ENCODE peak calls at places on chromosomes 3 and 15, in nine cellular contexts. Y, R, E, I, J, K, P, Q and C are unnamed samples.

GRCh38 chr3:179068779-179069530 is 2.7 kb downstream of the ZMAT3 start:
- DNase-seq in I (no peak), R (no peak), P (no peak), E (no peak), J (no peak), K (no peak), Y (no peak), Q (peak; percentile 17), C (no peak)

GRCh38 chr15:70761046-70761445 is 2.3 kb downstream of the UACA start:
- DNase-seq in K (no peak), P (no peak), R (no peak), Q (no peak), J (no peak), Y (no peak), I (no peak), E (no peak), C (no peak)

GRCh38 chr15:76339302-76340197 is 3.0 kb downstream of the ISL2 start:
- DNase-seq in K (no peak), Q (peak; percentile 28), Y (no peak), I (no peak), E (no peak), P (no peak), R (no peak), J (no peak), C (no peak)

GRCh38 chr15:73681856-73682596 is 2.2 kb upstream of the CD276 start:
- DNase-seq in Q (no peak), P (no peak), J (no peak), R (no peak), Y (no peak), K (no peak), I (no peak), E (peak; percentile 65), C (no peak)

GRCh38 chr3:127817331-127817821 is 4.9 kb downstream of the MGLL start:
- DNase-seq in Y (no peak), E (no peak), Q (no peak), R (no peak), P (no peak), K (peak; percentile 54), J (no peak), I (no peak), C (no peak)

GRCh38 chr3:123692671-123693070 is 107.8 kb upstream of the HACD2 start:
- DNase-seq in K (no peak), Q (no peak), I (no peak), J (no peak), R (no peak), P (no peak), Y (no peak), E (no peak), C (no peak)

GRCh38 chr15:72890043-72890442 is 106.5 kb upstream of the ADPGK start:
- DNase-seq in Y (no peak), E (no peak), Q (no peak), K (no peak), I (no peak), J (no peak), R (no peak), P (no peak), C (no peak)

GRCh38 chr3:27483117-27484001 is 825 bp downstream of the SLC4A7 start:
- DNase-seq in E (peak; percentile 60), I (peak; percentile 44), P (peak; percentile 58), R (no peak), J (peak; percentile 66), Q (peak; percentile 58), Y (peak; percentile 75), K (peak; percentile 44), C (peak; percentile 83)

GRCh38 chr15:31399544-31400171 is 73.0 kb downstream of the KLF13 start:
- DNase-seq in Q (no peak), R (no peak), Y (no peak), K (no peak), P (no peak), E (no peak), J (no peak), I (peak; percentile 17), C (peak; percentile 57)

GRCh38 chr15:41609123-41609522 is 50.1 kb downstream of the TYRO3 start:
- DNase-seq in K (no peak), R (no peak), J (no peak), E (no peak), I (no peak), P (no peak), Q (no peak), Y (no peak), C (no peak)

GRCh38 chr3:156304406-156304805 is 184.0 kb downstream of the KCNAB1 start:
- DNase-seq in R (no peak), Y (no peak), Q (no peak), E (no peak), K (no peak), J (no peak), P (no peak), I (no peak), C (no peak)

GRCh38 chr3:47542614-47543173 is 29.2 kb upstream of the ELP6 start:
- DNase-seq in K (no peak), E (peak; percentile 86), I (no peak), J (no peak), P (no peak), Y (peak; percentile 39), R (no peak), Q (no peak), C (peak; percentile 29)

GRCh38 chr15:69410290-69410874 is 3.8 kb upstream of the KIF23 start:
- DNase-seq in R (no peak), J (no peak), K (no peak), Q (peak; percentile 44), Y (no peak), P (no peak), I (no peak), E (peak; percentile 19), C (no peak)

GRCh38 chr3:68876112-68876713 is 56.1 kb downstream of the TAFA4 start:
- DNase-seq in P (peak; percentile 74), Q (peak; percentile 68), Y (no peak), K (no peak), I (no peak), E (peak; percentile 47), R (peak; percentile 19), J (no peak), C (no peak)

GRCh38 chr3:79057756-79058155 is 710.0 kb downstream of the ROBO1 start:
- DNase-seq in R (no peak), K (no peak), E (no peak), J (no peak), Y (no peak), I (no peak), P (no peak), Q (no peak), C (no peak)

GRCh38 chr3:183775781-183776180 is 49.6 kb downstream of the MAP6D1 start:
- DNase-seq in R (no peak), Q (no peak), J (no peak), K (no peak), Y (peak; percentile 28), I (peak; percentile 57), P (no peak), E (no peak), C (no peak)

GRCh38 chr3:66029443-66029842 is 9.3 kb downstream of the MAGI1 start:
- DNase-seq in P (no peak), R (no peak), E (no peak), K (no peak), J (no peak), I (no peak), Y (no peak), Q (no peak), C (no peak)

GRCh38 chr3:14565791-14566588 is 25.8 kb upstream of the GRIP2 start:
- DNase-seq in P (peak; percentile 16), E (no peak), Y (no peak), J (no peak), R (no peak), Q (no peak), I (no peak), K (no peak), C (no peak)

GRCh38 chr3:53493997-53494791 is at the start of gene CACNA1D:
- DNase-seq in R (no peak), J (peak; percentile 74), Y (no peak), E (peak; percentile 18), I (no peak), P (peak; percentile 61), K (peak; percentile 47), Q (peak; percentile 67), C (peak; percentile 52)

DNA sequence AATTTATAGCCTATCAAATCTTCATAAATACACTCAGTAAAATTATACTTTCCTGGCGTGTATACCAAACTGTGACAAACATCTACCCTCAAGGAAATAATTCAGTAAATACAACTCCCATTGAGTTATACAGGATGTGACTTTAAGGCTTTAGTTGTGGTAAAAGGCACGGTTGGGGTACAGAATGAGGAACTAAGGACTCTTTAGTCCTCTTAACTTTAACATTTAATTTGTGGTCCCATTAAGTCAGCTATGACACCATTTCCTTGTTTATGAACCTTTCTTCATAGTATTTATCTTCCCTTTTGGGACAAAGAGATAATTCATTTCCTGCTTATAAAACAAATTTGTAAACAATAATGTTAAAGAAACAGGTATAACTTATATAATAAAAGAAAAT is 30.2 kb downstream of the IFT80 start:
- DNase-seq in I (no peak), K (no peak), E (no peak), J (no peak), R (no peak), Q (no peak), P (no peak), Y (no peak), C (no peak)
- H3K27ac ChIP-seq in I (no peak overlapping the region), K (no peak overlapping the region), E (no peak overlapping the region), J (no peak overlapping the region), R (no peak overlapping the region), Q (no peak overlapping the region), P (no peak overlapping the region), Y (no peak overlapping the region), C (no peak overlapping the region)

GRCh38 chr15:75034615-75035014 is 11.2 kb downstream of the PPCDC start:
- DNase-seq in Y (no peak), R (no peak), P (no peak), E (peak; percentile 41), J (no peak), Q (no peak), I (no peak), K (no peak), C (no peak)
- H3K4me1 ChIP-seq in Y (peaks cover 3% of the 10 kb centered on the region), R (peaks cover 36% of the 10 kb centered on the region), P (peaks cover 27% of the 10 kb centered on the region), E (peaks cover 18% of the 10 kb centered on the region), J (peaks cover 34% of the 10 kb centered on the region), Q (peaks cover 29% of the 10 kb centered on the region), I (peaks cover 33% of the 10 kb centered on the region), K (no peaks in the 10 kb centered on the region), C (peaks cover 8% of the 10 kb centered on the region)

DNA sequence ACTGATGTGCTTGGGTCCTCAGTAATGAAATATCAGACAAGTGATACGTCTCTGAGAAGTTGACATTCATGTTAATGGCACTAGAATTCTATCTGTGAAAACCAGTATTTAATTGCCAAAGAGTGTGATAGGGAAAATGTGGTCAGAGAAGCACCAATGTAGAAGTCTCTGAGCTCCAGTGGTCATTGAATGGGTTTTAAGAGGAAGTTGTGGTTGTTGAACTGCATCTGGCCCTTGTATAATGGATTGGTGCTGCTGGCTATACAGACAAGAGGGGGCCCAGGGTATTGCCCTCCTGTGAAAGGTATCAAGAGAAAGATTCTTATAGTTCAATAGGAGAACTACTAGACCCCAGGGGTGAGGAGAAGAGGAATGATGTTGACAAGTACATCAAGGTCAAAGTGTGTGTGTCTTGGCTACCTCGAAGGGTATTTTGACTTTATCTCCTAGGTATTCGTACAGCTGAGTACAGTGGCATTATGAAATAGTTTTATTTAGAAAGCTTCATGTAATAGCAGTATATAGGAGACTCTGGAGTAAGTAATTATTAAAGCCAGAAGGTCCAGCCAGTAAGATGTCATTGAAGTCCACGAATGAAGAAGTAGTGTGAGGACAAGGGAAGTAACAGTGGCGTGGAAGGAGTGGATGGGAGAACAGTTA is 47.1 kb downstream of the CHD2 start:
- DNase-seq in R (no peak), P (no peak), J (no peak), K (no peak), E (no peak), Y (no peak), I (no peak), Q (no peak), C (no peak)
- H3K27ac ChIP-seq in R (no peak overlapping the region), P (no peak overlapping the region), J (no peak overlapping the region), K (no peak overlapping the region), E (no peak overlapping the region), Y (no peak overlapping the region), I (no peak overlapping the region), Q (no peak overlapping the region), C (peak overlapping the region; percentile 35)

GRCh38 chr3:141242722-141243092 is 11.1 kb downstream of the PXYLP1 start:
- DNase-seq in K (no peak), P (no peak), Q (no peak), I (no peak), J (no peak), E (no peak), R (no peak), Y (no peak), C (no peak)
- H3K4me1 ChIP-seq in K (peaks cover 27% of the 10 kb centered on the region), P (no peaks in the 10 kb centered on the region), Q (peaks cover 21% of the 10 kb centered on the region), I (peaks cover 70% of the 10 kb centered on the region), J (no peaks in the 10 kb centered on the region), E (peaks cover 7% of the 10 kb centered on the region), R (peaks cover 24% of the 10 kb centered on the region), Y (no peaks in the 10 kb centered on the region), C (peaks cover 28% of the 10 kb centered on the region)